ENCODE peak calls at places on chromosome 9, in five cellular contexts. E is CD8-positive, alpha-beta T cell; W is ELR; G is hypothalamus; C is B cell. H is an unnamed sample.

GRCh38 chr9:16341176-16341575 is 529.3 kb downstream of the BNC2 start:
- DNase-seq in G (no peak), C (no peak), E (no peak), W (peak), H (no peak)

GRCh38 chr9:134944351-134944802 is 26.7 kb upstream of the FCN1 start:
- DNase-seq in C (no peak), W (no peak), E (no peak), G (no peak), H (no peak)

GRCh38 chr9:131180454-131180853 is 55.1 kb downstream of the NUP214 start:
- DNase-seq in G (no peak), E (no peak), W (peak), C (no peak), H (no peak)

GRCh38 chr9:131727184-131727785 is 12.6 kb downstream of the RAPGEF1 start:
- DNase-seq in C (no peak), G (no peak), W (peak), E (no peak), H (no peak)

GRCh38 chr9:133127340-133127981 is 6.4 kb upstream of the RALGDS start:
- DNase-seq in E (peak), G (no peak), C (no peak), W (no peak), H (no peak)

GRCh38 chr9:129185991-129186390 is 7.9 kb upstream of the IER5L start:
- DNase-seq in E (no peak), G (no peak), W (peak), C (no peak), H (no peak)

GRCh38 chr9:12954441-12954840 is 179.6 kb downstream of the LURAP1L start:
- DNase-seq in C (no peak), W (no peak), G (no peak), E (no peak), H (no peak)

GRCh38 chr9:77981332-77981731 is 50.3 kb downstream of the GNAQ start:
- DNase-seq in G (no peak), E (no peak), C (peak), W (peak), H (no peak)

GRCh38 chr9:120610975-120611689 is 31.2 kb upstream of the CDK5RAP2 start:
- DNase-seq in W (peak), C (no peak), G (no peak), E (no peak), H (no peak)

GRCh38 chr9:125835655-125836054 is 88.5 kb downstream of the PBX3 start:
- DNase-seq in E (no peak), G (no peak), C (no peak), W (no peak), H (no peak)

GRCh38 chr9:2116073-2116472 is 100.9 kb downstream of the SMARCA2 start:
- DNase-seq in W (peak), G (no peak), C (peak), E (no peak), H (no peak)

GRCh38 chr9:17019398-17019797 is 115.4 kb upstream of the CNTLN start:
- DNase-seq in G (no peak), W (no peak), C (no peak), E (no peak), H (no peak)

GRCh38 chr9:110688329-110688728 is 19.7 kb downstream of the MUSK start:
- DNase-seq in C (no peak), G (no peak), W (no peak), E (no peak), H (no peak)

GRCh38 chr9:124285903-124286291 is 28.1 kb downstream of the NEK6 start:
- DNase-seq in E (peak), W (peak), G (no peak), C (peak), H (no peak)

GRCh38 chr9:136342191-136343120 is 15.1 kb downstream of the GPSM1 start:
- DNase-seq in E (peak), W (peak), C (peak), G (peak), H (peak)

GRCh38 chr9:8816361-8816760 is 1016.8 kb upstream of the DMAC1 start:
- DNase-seq in C (no peak), W (no peak), G (no peak), E (no peak), H (peak)

GRCh38 chr9:84349706-84350105 is 9.1 kb upstream of the SLC28A3 start:
- DNase-seq in E (no peak), C (no peak), G (no peak), W (no peak), H (no peak)

GRCh38 chr9:120676767-120677402 is 37.4 kb downstream of the MEGF9 start:
- DNase-seq in G (no peak), C (no peak), W (no peak), E (no peak), H (no peak)

GRCh38 chr9:121133104-121133816 is 58.5 kb downstream of the CNTRL start:
- DNase-seq in C (peak), E (peak), W (no peak), G (no peak), H (no peak)

GRCh38 chr9:125189361-125190289 is at the start of gene PPP6C:
- DNase-seq in G (peak), C (peak), W (peak), E (peak), H (peak)

GRCh38 chr9:84519486-84519885 is 150.0 kb upstream of the NTRK2 start:
- DNase-seq in E (no peak), W (no peak), G (no peak), C (no peak), H (no peak)

GRCh38 chr9:16545639-16546038 is 324.8 kb downstream of the BNC2 start:
- DNase-seq in W (no peak), G (no peak), E (no peak), C (no peak), H (no peak)

GRCh38 chr9:117782931-117783788 is 79.0 kb downstream of the TLR4 start:
- DNase-seq in W (peak), G (peak), E (peak), C (peak), H (peak)

GRCh38 chr9:135070964-135071735 is 16.3 kb upstream of the OLFM1 start:
- DNase-seq in E (no peak), C (no peak), W (no peak), G (no peak), H (no peak)

GRCh38 chr9:116223926-116224325 is 70.3 kb downstream of the PAPPA start:
- DNase-seq in W (no peak), E (no peak), C (no peak), G (no peak), H (no peak)

GRCh38 chr9:34377402-34377741 is 674 bp upstream of the MYORG start:
- DNase-seq in G (no peak), C (no peak), W (peak), E (no peak), H (no peak)

GRCh38 chr9:133944746-133945135 is 47.4 kb downstream of the VAV2 start:
- DNase-seq in W (peak), G (no peak), C (no peak), E (no peak), H (no peak)

GRCh38 chr9:31908158-31908890 is 476.1 kb upstream of the ACO1 start:
- DNase-seq in W (peak), G (no peak), C (no peak), E (no peak), H (no peak)

GRCh38 chr9:106933470-106933869 is 70.5 kb downstream of the ZNF462 start:
- DNase-seq in G (no peak), C (no peak), W (no peak), E (no peak), H (no peak)

GRCh38 chr9:69380301-69380700 is 55.3 kb downstream of the ENTREP1 start:
- DNase-seq in G (no peak), E (no peak), C (no peak), W (no peak), H (no peak)

GRCh38 chr9:127049044-127049443 is 73.4 kb downstream of the ANGPTL2 start:
- DNase-seq in C (no peak), E (no peak), W (peak), G (no peak), H (no peak)

GRCh38 chr9:5438301-5439162 is 807 bp upstream of the PLGRKT start:
- DNase-seq in C (peak), W (peak), E (no peak), G (no peak), H (no peak)

GRCh38 chr9:132857601-132858342 is 20.3 kb downstream of the AK8 start:
- DNase-seq in C (no peak), E (no peak), G (no peak), W (peak), H (no peak)

GRCh38 chr9:22049411-22049810 is 40.3 kb upstream of the CDKN2B start:
- DNase-seq in E (no peak), W (peak), C (no peak), G (no peak), H (no peak)

GRCh38 chr9:31807574-31808256 is 576.7 kb upstream of the ACO1 start:
- DNase-seq in C (no peak), G (no peak), E (no peak), W (no peak), H (no peak)

GRCh38 chr9:110126986-110127864 is 80.7 kb downstream of the C9orf152 start:
- DNase-seq in E (no peak), C (no peak), G (no peak), W (no peak), H (no peak)

GRCh38 chr9:5988265-5988664 is 27.2 kb downstream of the RANBP6 start:
- DNase-seq in G (no peak), W (no peak), E (no peak), C (no peak), H (no peak)